ENCODE peak calls at places on chromosomes 3 and 15, in six cellular contexts. One of them, this sample, is unnamed. For H3K4me1, the result is how much of the 10 kb centered on the place peaks cover.

GRCh38 chr3:197737319-197737649 is 580 bp upstream of the RUBCN start:
- DNase-seq in cardiac muscle cell: no peak
- DNase-seq in tibial nerve: no peak
- DNase-seq in neuronal stem cell: no peak
- DNase-seq in CD8-positive, alpha-beta memory T cell: no peak
- DNase-seq in mammary epithelial cell: no peak
- DNase-seq in this sample: no peak

GRCh38 chr3:196757876-196758739 is 18.5 kb downstream of the PAK2 start:
- DNase-seq in cardiac muscle cell: peak
- DNase-seq in CD8-positive, alpha-beta memory T cell: no peak
- DNase-seq in neuronal stem cell: no peak
- DNase-seq in tibial nerve: no peak
- DNase-seq in mammary epithelial cell: peak
- DNase-seq in this sample: no peak

GRCh38 chr3:120432105-120432860 is 18.5 kb downstream of the FSTL1 start:
- DNase-seq in tibial nerve: no peak
- DNase-seq in mammary epithelial cell: no peak
- DNase-seq in neuronal stem cell: peak
- DNase-seq in CD8-positive, alpha-beta memory T cell: no peak
- DNase-seq in cardiac muscle cell: peak
- DNase-seq in this sample: peak

GRCh38 chr3:13208706-13209295 is 135.6 kb upstream of the IQSEC1 start:
- DNase-seq in neuronal stem cell: no peak
- DNase-seq in tibial nerve: no peak
- DNase-seq in CD8-positive, alpha-beta memory T cell: no peak
- DNase-seq in mammary epithelial cell: no peak
- DNase-seq in cardiac muscle cell: no peak
- DNase-seq in this sample: no peak

GRCh38 chr3:188890572-188891270 is 281.1 kb upstream of the TPRG1 start:
- DNase-seq in cardiac muscle cell: peak
- DNase-seq in CD8-positive, alpha-beta memory T cell: no peak
- DNase-seq in tibial nerve: no peak
- DNase-seq in mammary epithelial cell: no peak
- DNase-seq in neuronal stem cell: no peak
- DNase-seq in this sample: no peak

GRCh38 chr3:141804447-141804777 is 41.2 kb downstream of the GRK7 start:
- DNase-seq in tibial nerve: no peak
- DNase-seq in mammary epithelial cell: no peak
- DNase-seq in neuronal stem cell: no peak
- DNase-seq in CD8-positive, alpha-beta memory T cell: no peak
- DNase-seq in cardiac muscle cell: no peak
- DNase-seq in this sample: no peak

GRCh38 chr3:117035785-117036184 is 326.2 kb downstream of the TUSC7 start:
- DNase-seq in CD8-positive, alpha-beta memory T cell: no peak
- DNase-seq in cardiac muscle cell: peak
- DNase-seq in mammary epithelial cell: no peak
- DNase-seq in neuronal stem cell: no peak
- DNase-seq in tibial nerve: no peak
- DNase-seq in this sample: no peak

GRCh38 chr3:44000586-44000985 is 241.1 kb upstream of the TOPAZ1 start:
- DNase-seq in tibial nerve: no peak
- DNase-seq in mammary epithelial cell: peak
- DNase-seq in cardiac muscle cell: no peak
- DNase-seq in CD8-positive, alpha-beta memory T cell: no peak
- DNase-seq in neuronal stem cell: no peak
- DNase-seq in this sample: no peak

GRCh38 chr3:185552358-185552877 is at the start of gene LIPH:
- DNase-seq in neuronal stem cell: no peak
- DNase-seq in mammary epithelial cell: peak
- DNase-seq in cardiac muscle cell: peak
- DNase-seq in tibial nerve: no peak
- DNase-seq in CD8-positive, alpha-beta memory T cell: no peak
- DNase-seq in this sample: no peak

GRCh38 chr3:119582178-119582577 is 2.9 kb downstream of the ADPRH start:
- DNase-seq in cardiac muscle cell: no peak
- DNase-seq in CD8-positive, alpha-beta memory T cell: no peak
- DNase-seq in neuronal stem cell: no peak
- DNase-seq in tibial nerve: no peak
- DNase-seq in mammary epithelial cell: peak
- DNase-seq in this sample: no peak

GRCh38 chr3:12288466-12289129 is at the start of gene PPARG:
- DNase-seq in tibial nerve: peak
- DNase-seq in CD8-positive, alpha-beta memory T cell: no peak
- DNase-seq in neuronal stem cell: peak
- DNase-seq in cardiac muscle cell: peak
- DNase-seq in mammary epithelial cell: no peak
- DNase-seq in this sample: peak

GRCh38 chr3:134340362-134340997 is 33.8 kb downstream of the AMOTL2 start:
- DNase-seq in CD8-positive, alpha-beta memory T cell: no peak
- DNase-seq in neuronal stem cell: no peak
- DNase-seq in cardiac muscle cell: peak
- DNase-seq in tibial nerve: no peak
- DNase-seq in mammary epithelial cell: no peak
- DNase-seq in this sample: no peak

GRCh38 chr15:91281991-91282390 is 181.9 kb downstream of the SV2B start:
- DNase-seq in neuronal stem cell: no peak
- DNase-seq in CD8-positive, alpha-beta memory T cell: no peak
- DNase-seq in cardiac muscle cell: no peak
- DNase-seq in mammary epithelial cell: no peak
- DNase-seq in tibial nerve: no peak
- DNase-seq in this sample: no peak

GRCh38 chr3:137768361-137769320 is 4.5 kb downstream of the SOX14 start:
- DNase-seq in mammary epithelial cell: no peak
- DNase-seq in tibial nerve: no peak
- DNase-seq in CD8-positive, alpha-beta memory T cell: no peak
- DNase-seq in neuronal stem cell: no peak
- DNase-seq in cardiac muscle cell: no peak
- DNase-seq in this sample: no peak

GRCh38 chr15:81155375-81156218 is 21.5 kb downstream of the CFAP161 start:
- DNase-seq in CD8-positive, alpha-beta memory T cell: no peak
- DNase-seq in cardiac muscle cell: peak
- DNase-seq in neuronal stem cell: no peak
- DNase-seq in mammary epithelial cell: peak
- DNase-seq in tibial nerve: peak
- DNase-seq in this sample: no peak

GRCh38 chr3:138442433-138442832 is 8.0 kb downstream of the ESYT3 start:
- DNase-seq in mammary epithelial cell: no peak
- DNase-seq in tibial nerve: no peak
- DNase-seq in cardiac muscle cell: peak
- DNase-seq in CD8-positive, alpha-beta memory T cell: no peak
- DNase-seq in neuronal stem cell: no peak
- DNase-seq in this sample: no peak

DNA sequence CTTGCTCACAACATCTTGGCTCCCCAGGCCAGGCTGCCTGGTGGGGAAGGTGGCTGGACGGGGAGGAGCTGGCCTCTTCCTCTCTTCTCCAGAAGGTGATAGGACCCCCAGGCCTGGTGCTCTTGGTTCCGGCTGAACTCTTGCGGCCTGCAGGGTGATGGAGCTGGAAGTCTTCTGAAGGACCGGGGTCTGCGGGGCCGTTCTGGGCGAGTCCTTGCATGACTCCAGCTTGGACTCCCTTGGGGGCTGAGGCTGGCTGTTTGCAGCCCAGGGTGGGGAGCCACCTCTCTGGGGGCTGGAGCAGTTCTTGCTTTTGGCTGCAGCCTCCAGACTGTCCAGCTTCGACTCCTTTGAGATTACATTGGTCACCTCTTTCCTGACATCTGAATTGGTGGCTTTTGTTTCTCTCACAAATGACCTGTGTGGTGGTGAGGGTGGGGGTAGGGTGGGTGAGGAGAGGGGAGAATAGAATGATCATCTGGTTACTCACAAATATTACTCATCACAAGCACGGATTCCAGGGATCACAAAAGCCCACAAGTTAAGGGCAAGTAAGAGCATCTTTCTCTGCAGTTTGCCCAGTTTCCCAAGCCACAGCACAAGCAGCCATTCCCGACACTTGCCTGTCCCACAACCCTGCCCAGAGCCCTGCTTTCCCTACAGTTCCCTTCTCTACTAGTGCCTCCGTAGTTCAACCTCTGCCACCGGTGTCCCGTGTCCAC is 149.1 kb upstream of the HACD2 start:
- DNase-seq in tibial nerve: no peak
- DNase-seq in CD8-positive, alpha-beta memory T cell: no peak
- DNase-seq in neuronal stem cell: no peak
- DNase-seq in mammary epithelial cell: peak
- DNase-seq in cardiac muscle cell: peak
- DNase-seq in this sample: no peak
- H3K27ac ChIP-seq in tibial nerve: no peak
- H3K27ac ChIP-seq in CD8-positive, alpha-beta memory T cell: no peak
- H3K27ac ChIP-seq in neuronal stem cell: no peak
- H3K27ac ChIP-seq in mammary epithelial cell: peak
- H3K27ac ChIP-seq in cardiac muscle cell: no peak
- H3K27ac ChIP-seq in this sample: no peak

DNA sequence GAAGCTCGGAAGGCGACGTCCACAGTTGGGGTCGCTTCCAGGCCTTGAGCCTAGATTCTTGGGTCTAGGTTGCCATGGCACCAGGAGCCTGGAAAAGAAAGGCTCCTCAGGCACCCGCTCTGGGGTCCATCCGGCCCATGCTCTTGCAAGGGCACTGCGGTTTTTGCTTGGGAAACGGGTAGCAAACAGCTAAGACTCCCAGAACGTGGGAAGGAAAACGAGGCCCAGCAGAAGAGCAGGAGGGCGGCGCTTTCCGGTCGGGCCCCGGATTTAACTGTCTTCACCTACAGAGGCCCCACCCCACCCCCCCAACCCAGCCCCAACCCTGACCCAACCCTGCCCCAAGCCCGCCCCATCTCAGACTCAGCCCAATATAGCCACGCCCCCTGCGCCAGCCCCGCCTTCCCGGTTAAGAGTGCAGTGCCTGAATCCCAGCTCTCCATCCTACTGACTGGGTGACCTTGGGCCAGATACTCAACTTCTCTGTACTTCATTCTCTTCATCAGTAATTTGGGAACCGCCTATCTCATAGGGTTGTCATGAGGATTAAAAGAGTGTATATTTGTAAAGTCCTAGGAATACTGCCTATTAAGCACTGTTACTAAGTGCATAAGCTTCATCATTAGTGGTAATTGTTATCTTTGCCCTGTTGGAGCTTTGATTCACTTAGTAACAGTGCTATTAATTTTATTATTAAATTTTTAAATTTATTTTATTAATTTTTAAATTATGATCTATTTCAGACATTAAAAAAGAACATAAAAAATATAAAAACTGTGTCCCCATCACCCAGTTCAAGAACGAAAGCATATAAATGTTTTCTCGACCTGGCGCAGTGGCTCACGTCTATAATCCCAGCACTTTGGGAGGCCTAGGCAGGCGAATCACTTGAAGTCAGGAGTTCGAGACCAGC is 28.4 kb upstream of the SMAD6 start:
- DNase-seq in cardiac muscle cell: peak
- DNase-seq in CD8-positive, alpha-beta memory T cell: no peak
- DNase-seq in neuronal stem cell: peak
- DNase-seq in tibial nerve: no peak
- DNase-seq in mammary epithelial cell: no peak
- DNase-seq in this sample: peak
- H3K4me3 ChIP-seq in cardiac muscle cell: no peak
- H3K4me3 ChIP-seq in CD8-positive, alpha-beta memory T cell: no peak
- H3K4me3 ChIP-seq in neuronal stem cell: no peak
- H3K4me3 ChIP-seq in tibial nerve: no peak
- H3K4me3 ChIP-seq in mammary epithelial cell: no peak
- H3K4me3 ChIP-seq in this sample: no peak

DNA sequence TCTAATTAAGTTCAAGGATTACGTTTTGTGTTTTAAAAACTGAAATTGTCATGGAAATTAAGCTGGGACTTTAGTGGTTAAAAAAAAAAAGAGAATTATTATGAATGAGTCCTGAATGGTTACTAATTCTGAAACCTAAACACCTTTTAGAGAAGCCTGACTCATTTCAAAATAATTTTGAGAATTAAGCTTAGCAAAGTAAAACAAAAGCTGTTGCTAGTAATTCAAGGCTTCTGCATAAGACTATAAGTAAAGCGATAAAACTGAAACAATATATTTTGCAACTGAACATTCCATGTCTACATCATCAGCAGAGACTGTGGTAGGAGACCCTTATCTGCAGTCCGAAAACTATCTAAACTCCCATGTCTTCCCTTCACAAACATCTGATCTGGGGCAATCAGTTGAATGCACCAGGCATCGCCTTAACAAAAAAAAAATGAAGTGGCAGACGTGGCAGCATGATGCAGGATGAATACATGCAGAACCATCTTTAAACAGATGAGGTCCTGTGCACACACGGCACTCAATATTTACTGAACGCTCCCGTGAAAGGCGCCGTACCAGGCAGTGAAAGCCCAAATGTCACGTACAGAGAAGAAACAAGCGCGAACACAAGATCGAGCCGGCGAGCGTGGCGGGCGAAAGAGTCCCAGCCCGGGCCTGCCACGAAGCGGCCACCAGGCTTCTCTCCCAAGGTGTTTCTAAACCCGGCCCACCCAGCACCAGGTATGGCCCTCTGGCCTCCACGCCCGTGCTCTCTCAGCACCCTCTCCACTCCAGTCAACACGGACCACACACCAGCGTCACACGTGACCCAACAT is 63.1 kb downstream of the CHSY1 start:
- DNase-seq in CD8-positive, alpha-beta memory T cell: no peak
- DNase-seq in tibial nerve: no peak
- DNase-seq in mammary epithelial cell: no peak
- DNase-seq in neuronal stem cell: no peak
- DNase-seq in cardiac muscle cell: peak
- DNase-seq in this sample: peak
- H3K4me1 ChIP-seq in CD8-positive, alpha-beta memory T cell: under half
- H3K4me1 ChIP-seq in tibial nerve: under half
- H3K4me1 ChIP-seq in mammary epithelial cell: under half
- H3K4me1 ChIP-seq in neuronal stem cell: under half
- H3K4me1 ChIP-seq in cardiac muscle cell: under half
- H3K4me1 ChIP-seq in this sample: under half

GRCh38 chr15:27498700-27499099 is 527.7 kb downstream of the GABRG3 start:
- DNase-seq in cardiac muscle cell: no peak
- DNase-seq in tibial nerve: no peak
- DNase-seq in CD8-positive, alpha-beta memory T cell: no peak
- DNase-seq in neuronal stem cell: no peak
- DNase-seq in mammary epithelial cell: no peak
- DNase-seq in this sample: no peak

GRCh38 chr15:27499191-27499590 is 528.2 kb downstream of the GABRG3 start:
- DNase-seq in neuronal stem cell: no peak
- DNase-seq in CD8-positive, alpha-beta memory T cell: no peak
- DNase-seq in tibial nerve: no peak
- DNase-seq in mammary epithelial cell: no peak
- DNase-seq in cardiac muscle cell: no peak
- DNase-seq in this sample: no peak

GRCh38 chr15:27499719-27500118 is 528.7 kb downstream of the GABRG3 start:
- DNase-seq in CD8-positive, alpha-beta memory T cell: no peak
- DNase-seq in neuronal stem cell: no peak
- DNase-seq in cardiac muscle cell: no peak
- DNase-seq in tibial nerve: no peak
- DNase-seq in mammary epithelial cell: no peak
- DNase-seq in this sample: no peak

GRCh38 chr15:27495963-27496459 is 525.0 kb downstream of the GABRG3 start:
- DNase-seq in mammary epithelial cell: no peak
- DNase-seq in cardiac muscle cell: no peak
- DNase-seq in neuronal stem cell: no peak
- DNase-seq in CD8-positive, alpha-beta memory T cell: no peak
- DNase-seq in tibial nerve: no peak
- DNase-seq in this sample: no peak

DNA sequence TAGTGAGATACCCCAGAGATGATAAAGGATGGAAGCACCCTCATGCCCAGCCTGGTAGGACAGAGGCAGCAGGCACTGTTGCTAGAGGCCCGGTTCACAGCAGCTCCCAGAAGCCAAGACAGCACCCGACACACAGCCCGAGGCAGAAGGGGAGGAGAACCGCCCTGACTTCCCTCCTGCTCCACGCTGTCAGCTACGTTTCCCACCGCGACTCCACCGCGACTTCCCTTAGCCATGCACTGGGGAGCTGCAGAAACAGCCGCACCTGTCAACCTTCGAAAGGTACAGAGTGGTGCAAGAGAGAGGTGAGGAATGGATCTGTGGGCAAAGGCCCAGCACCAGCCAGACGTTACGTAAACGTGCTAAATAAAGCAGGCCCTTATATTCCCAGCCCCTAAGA is 529.2 kb downstream of the GABRG3 start:
- DNase-seq in tibial nerve: no peak
- DNase-seq in cardiac muscle cell: no peak
- DNase-seq in neuronal stem cell: no peak
- DNase-seq in mammary epithelial cell: no peak
- DNase-seq in CD8-positive, alpha-beta memory T cell: no peak
- DNase-seq in this sample: no peak
- H3K27ac ChIP-seq in tibial nerve: no peak
- H3K27ac ChIP-seq in cardiac muscle cell: no peak
- H3K27ac ChIP-seq in neuronal stem cell: no peak
- H3K27ac ChIP-seq in mammary epithelial cell: no peak
- H3K27ac ChIP-seq in CD8-positive, alpha-beta memory T cell: no peak
- H3K27ac ChIP-seq in this sample: no peak